ENCODE peak calls at places on chromosomes 7 and 10, in four cellular contexts. X is NCI-H1105, N is NCI-H2171 treated with DMSO at 0.1 percent for 48 hours, S is osteocyte. Y is an unnamed sample.

GRCh38 chr7:36814311-36814710 is 90.0 kb upstream of the AOAH start:
- DNase-seq in X (no peak), N (no peak), S (no peak), Y (no peak)

GRCh38 chr10:132692311-132692710 is 93.6 kb downstream of the NKX6-2 start:
- DNase-seq in S (no peak), N (no peak), X (no peak), Y (no peak)

GRCh38 chr10:7283246-7283645 is 127.6 kb downstream of the SFMBT2 start:
- DNase-seq in N (no peak), S (no peak), X (no peak), Y (no peak)

GRCh38 chr7:150356265-150356897 is 12.2 kb upstream of the REPIN1 start:
- DNase-seq in X (peak), N (peak), S (no peak), Y (no peak)

GRCh38 chr7:18087687-18088078 is 60.0 kb upstream of the PRPS1L1 start:
- DNase-seq in X (no peak), N (peak), S (no peak), Y (no peak)

GRCh38 chr7:15130666-15131541 is 228.4 kb upstream of the DGKB start:
- DNase-seq in S (no peak), X (no peak), N (no peak), Y (no peak)

GRCh38 chr10:133457100-133457841 is 3.5 kb downstream of the SCART1 start:
- DNase-seq in N (no peak), S (peak), X (no peak), Y (no peak)

GRCh38 chr7:5598261-5598761 is 174.7 kb upstream of the TNRC18 start:
- DNase-seq in N (no peak), S (no peak), X (no peak), Y (no peak)

GRCh38 chr10:60646966-60647796 is 131.1 kb upstream of the CDK1 start:
- DNase-seq in N (peak), X (peak), S (no peak), Y (peak)

GRCh38 chr10:29081971-29082699 is 206.7 kb upstream of the LYZL1 start:
- DNase-seq in S (no peak), N (no peak), X (no peak), Y (no peak)

Y was measured in effector memory CD4-positive, alpha-beta T cell.